ENCODE peak calls at places on chromosomes 16 and 17, in eight cellular contexts. J is gastrocnemius medialis; Z is SJSA1; N is AG04450; K is HL-60; L is stomach; U is naive thymus-derived CD4-positive, alpha-beta T cell; I is dorsolateral prefrontal cortex. C is an unnamed sample.
A peak's percentile ranks its signal among the peaks of the same experiment; 100 is the strongest.

GRCh38 chr17:71180801-71181385 is 939.9 kb upstream of the SOX9 start:
- DNase-seq in J (no peak), Z (no peak), N (peak; percentile 6), K (no peak), L (no peak), U (no peak), I (no peak), C (no peak)

GRCh38 chr17:77497578-77497934 is 356.8 kb downstream of the SEC14L1 start:
- DNase-seq in J (no peak), Z (peak; percentile 45), N (no peak), K (no peak), L (no peak), U (no peak), I (peak; percentile 21), C (peak; percentile 52)

GRCh38 chr17:82366749-82367148 is 4.8 kb upstream of the UTS2R start:
- DNase-seq in J (no peak), Z (no peak), N (no peak), K (no peak), L (no peak), U (no peak), I (no peak), C (no peak)

GRCh38 chr16:84252214-84252613 is 12.4 kb upstream of the KCNG4 start:
- DNase-seq in J (no peak), Z (no peak), N (no peak), K (no peak), L (no peak), U (no peak), I (no peak), C (no peak)

GRCh38 chr17:19762515-19762961 is 14.4 kb upstream of the ALDH3A1 start:
- DNase-seq in J (peak; percentile 59), Z (no peak), N (no peak), K (peak; percentile 26), L (peak; percentile 72), U (peak; percentile 60), I (peak; percentile 69), C (peak; percentile 85)

GRCh38 chr17:19958023-19958422 is 19.6 kb downstream of the AKAP10 start:
- DNase-seq in J (no peak), Z (peak; percentile 85), N (peak; percentile 76), K (no peak), L (no peak), U (no peak), I (no peak), C (no peak)

GRCh38 chr17:2054262-2054739 is 602 bp upstream of the HIC1 start:
- DNase-seq in J (no peak), Z (no peak), N (no peak), K (no peak), L (no peak), U (no peak), I (peak; percentile 40), C (no peak)

GRCh38 chr17:48601528-48602430 is 3.0 kb downstream of the HOXB6 start:
- DNase-seq in J (no peak), Z (no peak), N (no peak), K (no peak), L (no peak), U (no peak), I (no peak), C (no peak)

GRCh38 chr17:56395787-56396186 is 197.7 kb upstream of the NOG start:
- DNase-seq in J (no peak), Z (no peak), N (no peak), K (no peak), L (no peak), U (no peak), I (no peak), C (no peak)

GRCh38 chr17:79978545-79978852 is 57.2 kb downstream of the TBC1D16 start:
- DNase-seq in J (no peak), Z (peak; percentile 34), N (no peak), K (no peak), L (no peak), U (no peak), I (peak; percentile 9), C (peak; percentile 34)
- H3K27ac ChIP-seq in J (no peak overlapping the region), Z (no peak overlapping the region), N (no peak overlapping the region), K (no peak overlapping the region), L (no peak overlapping the region), U (no peak overlapping the region), I (no peak overlapping the region), C (no peak overlapping the region)

GRCh38 chr16:13093676-13094075 is 192.3 kb downstream of the SHISA9 start:
- DNase-seq in J (no peak), Z (no peak), N (no peak), K (no peak), L (no peak), U (no peak), I (no peak), C (no peak)
- H3K27ac ChIP-seq in J (no peak overlapping the region), Z (no peak overlapping the region), N (no peak overlapping the region), K (no peak overlapping the region), L (no peak overlapping the region), U (no peak overlapping the region), I (no peak overlapping the region), C (no peak overlapping the region)

DNA sequence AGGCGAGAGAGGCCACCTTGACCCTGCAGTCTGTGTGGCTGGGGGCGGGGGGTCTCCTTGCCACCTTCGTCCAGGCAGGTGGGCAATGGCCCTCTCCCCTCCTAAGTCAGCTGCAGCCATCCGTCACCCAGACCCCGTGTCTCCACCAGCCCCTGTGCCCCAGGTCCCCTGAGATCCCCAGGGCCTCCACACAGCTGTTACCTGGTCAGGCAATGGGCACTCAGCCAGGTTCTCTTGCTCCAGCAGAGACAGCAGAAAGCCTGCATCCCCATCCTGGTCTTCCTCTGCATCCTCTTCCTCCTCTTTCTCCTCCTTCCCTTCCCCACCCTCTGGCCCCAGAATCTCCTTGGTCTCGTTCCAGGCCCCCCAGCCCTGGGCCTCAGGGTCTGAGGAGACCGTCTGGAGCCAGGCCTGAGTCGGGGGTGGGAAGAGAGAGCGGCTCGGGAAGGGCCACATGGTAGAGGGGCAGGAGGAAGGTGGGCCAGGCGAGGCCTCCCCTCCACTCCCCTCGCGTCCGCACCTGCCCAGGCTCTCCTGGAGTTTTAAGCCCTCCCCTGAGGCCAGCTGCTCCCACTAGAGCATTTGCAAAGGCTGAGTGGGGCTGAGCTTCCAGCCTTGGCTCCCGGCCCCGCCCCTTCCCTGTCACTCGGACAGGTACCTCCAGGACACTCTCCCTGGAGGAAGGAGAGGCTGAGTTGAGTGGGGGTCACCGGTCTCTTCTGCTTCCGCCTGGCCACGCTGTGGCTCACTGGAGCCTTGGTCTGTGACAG is at the start of gene PABPN1L:
- DNase-seq in J (no peak), Z (no peak), N (no peak), K (no peak), L (no peak), U (no peak), I (no peak), C (no peak)
- H3K27ac ChIP-seq in J (no peak within 1 kb of the TSS), Z (no peak within 1 kb of the TSS), N (no peak within 1 kb of the TSS), K (no peak within 1 kb of the TSS), L (no peak within 1 kb of the TSS), U (no peak within 1 kb of the TSS), I (no peak within 1 kb of the TSS), C (no peak within 1 kb of the TSS)

DNA sequence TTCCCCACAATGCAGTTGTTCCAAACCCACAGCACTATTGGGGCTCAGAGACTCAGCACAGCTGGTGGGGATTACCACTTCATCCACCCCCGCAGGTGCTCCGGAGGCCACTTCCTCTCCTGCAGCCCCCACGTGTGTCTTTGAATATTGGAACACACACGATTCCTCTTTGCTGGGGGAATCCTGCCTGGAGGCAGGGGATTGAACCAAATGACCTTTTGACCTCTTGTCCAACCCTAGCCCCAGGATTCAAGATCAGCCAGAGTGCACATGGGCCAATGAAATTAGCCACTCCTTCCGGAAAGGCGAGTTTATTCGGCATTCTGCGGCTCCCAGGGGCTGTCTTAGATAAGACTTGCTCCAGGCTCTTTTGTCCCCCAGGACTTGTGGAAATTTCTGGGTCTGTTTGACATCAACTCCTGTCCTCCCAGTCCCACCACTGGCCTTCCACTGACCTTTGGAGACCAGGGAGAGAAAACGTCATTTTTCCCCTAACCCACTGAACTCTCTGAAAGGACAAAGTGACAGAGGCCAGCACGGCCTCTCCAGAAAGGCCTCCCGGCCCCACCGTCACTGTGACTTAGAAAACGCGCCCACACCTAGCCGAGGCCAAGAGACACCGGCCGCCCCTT is 350.3 kb downstream of the FOXL1 start:
- DNase-seq in J (no peak), Z (no peak), N (no peak), K (no peak), L (no peak), U (no peak), I (no peak), C (no peak)
- H3K27ac ChIP-seq in J (no peak overlapping the region), Z (no peak overlapping the region), N (peak overlapping the region; percentile 71), K (no peak overlapping the region), L (no peak overlapping the region), U (no peak overlapping the region), I (no peak overlapping the region), C (peak overlapping the region; percentile 74)

GRCh38 chr16:30582611-30583340 is 2.7 kb downstream of the ZNF785 start:
- DNase-seq in J (no peak), Z (no peak), N (no peak), K (no peak), L (no peak), U (no peak), I (no peak), C (no peak)

GRCh38 chr16:30581462-30581861 is 4.0 kb downstream of the ZNF785 start:
- DNase-seq in J (no peak), Z (no peak), N (no peak), K (no peak), L (no peak), U (no peak), I (no peak), C (no peak)

GRCh38 chr16:30585400-30586191 is at the start of gene ZNF785:
- DNase-seq in J (peak; percentile 99), Z (peak; percentile 99), N (peak; percentile 96), K (peak; percentile 98), L (peak; percentile 96), U (peak; percentile 95), I (peak; percentile 98), C (peak; percentile 99)

GRCh38 chr16:30588651-30589050 is 3.2 kb upstream of the ZNF785 start:
- DNase-seq in J (no peak), Z (no peak), N (no peak), K (no peak), L (no peak), U (no peak), I (no peak), C (no peak)

DNA sequence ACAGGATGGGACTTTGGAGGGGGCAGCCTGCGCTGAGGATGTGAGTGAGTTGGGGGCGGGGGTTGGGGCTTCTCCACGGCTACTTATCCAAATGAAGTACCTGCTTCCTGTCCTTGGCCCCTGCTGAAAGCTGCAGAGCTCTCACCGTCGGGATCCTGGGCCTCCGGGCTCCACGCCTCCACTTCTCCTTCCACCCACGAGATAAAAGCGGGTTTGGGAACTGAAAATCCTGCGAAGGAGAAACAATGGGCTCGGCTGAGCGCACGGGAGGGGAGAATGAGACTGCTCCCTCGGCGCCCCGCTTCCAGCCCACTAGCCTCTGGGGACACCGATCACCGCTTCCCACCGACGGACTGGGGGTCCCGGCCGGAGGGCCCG is 486 bp downstream of the ZNF785 start:
- DNase-seq in J (no peak), Z (no peak), N (no peak), K (no peak), L (no peak), U (no peak), I (no peak), C (no peak)
- H3K27ac ChIP-seq in J (peak overlapping the region; percentile 97), Z (peak overlapping the region; percentile 70), N (peak overlapping the region; percentile 70), K (peak overlapping the region; percentile 84), L (peak overlapping the region; percentile 91), U (peak overlapping the region; percentile 81), I (peak overlapping the region; percentile 78), C (peak overlapping the region; percentile 93)

C was measured in ascending aorta.